ENCODE peak calls at places on chromosomes 2 and 18, in ten cellular contexts. U is activated naive CD4-positive, alpha-beta T cell treated with anti-CD3 and anti-CD28 coated beads, Interleukin-2, amount 10 ng/mL, durations not matched to agents 7 days and 5 days; G is aorta; P is neuronal stem cell; S is progenitor cell of endocrine pancreas; J is DMS79 treated with DMSO at 0.1 percent for 48 hours; R is fibroblast of mammary gland; Y is COR-L47; K is EL; X is right cardiac atrium. E is an unnamed sample.

GRCh38 chr2:2245500-2245899 is 85.6 kb downstream of the MYT1L start:
- DNase-seq in G (no peak), U (no peak), Y (no peak), K (no peak), X (no peak), P (no peak), S (no peak), R (no peak), J (no peak), E (no peak)

GRCh38 chr2:63589148-63589972 is 597 bp downstream of the MDH1 start:
- DNase-seq in G (no peak), U (no peak), K (peak; percentile 6), J (peak; percentile 56), Y (peak; percentile 24), X (no peak), R (no peak), P (no peak), S (no peak), E (peak; percentile 15)

GRCh38 chr2:138780451-138780880 is 276 bp upstream of the NXPH2 start:
- DNase-seq in G (no peak), U (no peak), P (peak; percentile 33), S (peak; percentile 15), J (no peak), Y (no peak), K (no peak), R (no peak), X (no peak), E (peak; percentile 68)

GRCh38 chr2:181174880-181175590 is 194.6 kb downstream of the UBE2E3 start:
- DNase-seq in Y (no peak), R (peak; percentile 31), X (no peak), J (no peak), S (no peak), G (no peak), K (no peak), P (no peak), U (no peak), E (no peak)

GRCh38 chr18:75455249-75456183 is 28.0 kb upstream of the SMIM21 start:
- DNase-seq in U (no peak), R (peak; percentile 38), J (peak; percentile 11), G (no peak), X (peak; percentile 68), K (peak; percentile 26), Y (no peak), S (peak; percentile 60), P (peak; percentile 23), E (peak; percentile 77)

GRCh38 chr2:190912731-190913130 is 32.1 kb downstream of the GLS start:
- DNase-seq in U (no peak), P (no peak), J (no peak), Y (no peak), S (no peak), X (no peak), R (peak; percentile 24), G (no peak), K (peak; percentile 57), E (no peak)

GRCh38 chr18:13191779-13192178 is 26.8 kb upstream of the LDLRAD4 start:
- DNase-seq in K (no peak), J (no peak), X (peak; percentile 66), P (no peak), Y (no peak), R (no peak), U (no peak), S (no peak), G (no peak), E (peak; percentile 72)

GRCh38 chr2:204129591-204130270 is 193.2 kb downstream of the ICOS start:
- DNase-seq in K (no peak), R (no peak), J (no peak), G (no peak), X (peak; percentile 84), U (no peak), P (no peak), S (no peak), Y (no peak), E (no peak)

GRCh38 chr18:47931707-47932103 is 1.2 kb upstream of the SMAD2 start:
- DNase-seq in Y (peak; percentile 77), X (no peak), S (no peak), K (peak; percentile 16), U (peak; percentile 41), R (peak; percentile 10), J (peak; percentile 80), P (no peak), G (no peak), E (peak; percentile 24)

GRCh38 chr2:32977228-32977758 is 30.5 kb downstream of the LTBP1 start:
- DNase-seq in U (no peak), X (peak; percentile 84), P (no peak), K (no peak), Y (peak; percentile 82), G (no peak), S (no peak), J (no peak), R (peak; percentile 63), E (no peak)

GRCh38 chr2:18473241-18473841 is 87.1 kb downstream of the RDH14 start:
- DNase-seq in Y (no peak), S (no peak), K (peak; percentile 87), G (no peak), J (no peak), P (no peak), U (no peak), X (no peak), R (peak; percentile 99), E (no peak)

GRCh38 chr2:30237346-30238142 is 6.2 kb downstream of the LBH start:
- DNase-seq in G (no peak), K (no peak), J (no peak), S (no peak), U (no peak), P (no peak), Y (no peak), X (no peak), R (peak; percentile 40), E (no peak)

GRCh38 chr18:9653390-9653789 is 39.0 kb upstream of the PPP4R1 start:
- DNase-seq in R (no peak), S (no peak), Y (peak; percentile 18), K (peak; percentile 54), P (no peak), U (no peak), J (no peak), G (peak; percentile 87), X (peak; percentile 84), E (no peak)

GRCh38 chr2:12856934-12857660 is 140.4 kb downstream of the TRIB2 start:
- DNase-seq in S (no peak), G (no peak), X (no peak), Y (no peak), J (no peak), P (no peak), K (peak; percentile 86), R (peak; percentile 59), U (peak; percentile 63), E (no peak)

GRCh38 chr2:9110346-9110884 is 96.2 kb upstream of the ASAP2 start:
- DNase-seq in R (no peak), U (no peak), S (no peak), X (no peak), K (no peak), G (no peak), P (peak; percentile 9), J (no peak), Y (no peak), E (peak; percentile 62)

GRCh38 chr2:214715025-214715424 is 94.5 kb downstream of the BARD1 start:
- DNase-seq in R (no peak), P (no peak), X (no peak), U (no peak), S (no peak), J (no peak), Y (no peak), K (no peak), G (no peak), E (no peak)

GRCh38 chr2:20050712-20051517 is 513 bp downstream of the LAPTM4A start:
- DNase-seq in P (peak; percentile 42), U (peak; percentile 45), X (peak; percentile 75), J (peak; percentile 64), S (peak; percentile 24), Y (peak; percentile 61), K (peak; percentile 75), G (no peak), R (peak; percentile 65), E (peak; percentile 67)

GRCh38 chr2:202113571-202114142 is 40.6 kb downstream of the KIAA2012 start:
- DNase-seq in S (no peak), G (no peak), J (peak; percentile 51), X (no peak), P (no peak), Y (peak; percentile 35), R (peak; percentile 86), K (peak; percentile 87), U (no peak), E (no peak)

GRCh38 chr2:28958689-28959088 is 22.4 kb upstream of the TOGARAM2 start:
- DNase-seq in J (peak; percentile 86), P (peak; percentile 69), U (peak; percentile 56), S (no peak), R (peak; percentile 78), K (peak; percentile 76), G (no peak), X (peak; percentile 85), Y (peak; percentile 73), E (peak; percentile 69)

GRCh38 chr18:24488824-24489493 is 28.5 kb downstream of the HRH4 start:
- DNase-seq in Y (peak; percentile 40), G (no peak), U (no peak), P (peak; percentile 36), K (peak; percentile 41), R (peak; percentile 40), J (peak; percentile 56), X (no peak), S (no peak), E (peak; percentile 26)

GRCh38 chr2:48482774-48483173 is 47.2 kb upstream of the STON1 start:
- DNase-seq in J (no peak), Y (peak; percentile 35), G (no peak), P (no peak), S (no peak), U (no peak), X (no peak), R (peak; percentile 55), K (no peak), E (no peak)

GRCh38 chr18:72866901-72867701 is 686 bp downstream of the NETO1 start:
- DNase-seq in R (no peak), Y (peak; percentile 74), U (no peak), X (no peak), S (peak; percentile 27), J (no peak), K (no peak), G (no peak), P (peak; percentile 32), E (peak; percentile 68)

GRCh38 chr2:206410714-206411113 is 32.6 kb upstream of the ADAM23 start:
- DNase-seq in J (no peak), U (no peak), X (no peak), G (no peak), R (no peak), S (no peak), Y (no peak), K (no peak), P (no peak), E (no peak)

GRCh38 chr2:220445429-220446105 is 818.1 kb downstream of the SLC4A3 start:
- DNase-seq in R (peak; percentile 16), X (no peak), S (no peak), K (peak; percentile 71), Y (no peak), P (no peak), G (no peak), J (no peak), U (no peak), E (no peak)

GRCh38 chr2:142131016-142131714 is at the start of gene LRP1B:
- DNase-seq in J (peak; percentile 3), G (no peak), S (peak; percentile 13), U (no peak), X (peak; percentile 41), R (peak; percentile 15), Y (peak; percentile 44), P (peak; percentile 32), K (peak; percentile 28), E (peak; percentile 19)

GRCh38 chr18:44464401-44465185 is 216.1 kb upstream of the SETBP1 start:
- DNase-seq in G (no peak), X (no peak), P (peak; percentile 8), S (no peak), J (no peak), U (no peak), R (peak; percentile 76), K (peak; percentile 1), Y (no peak), E (no peak)

E was measured in H7.